ENCODE peak calls at places on chromosomes 2 and 18, in eight cellular contexts. O is GM12891; V is T-helper 1 cell; H is IMR-90; T is stimulated activated CD4-positive, alpha-beta T cell treated with anti-CD3 and anti-CD28 coated beads, Interleukin-1b, Interleukin-23, amount 100 ng/mL, for 24 hours; P is lower lobe of right lung; R is GM10248; W is HFF-Myc. I is an unnamed sample.
A peak's percentile ranks its signal among the peaks of the same experiment; 100 is the strongest.

GRCh38 chr2:240174496-240174895 is 34.0 kb upstream of the OTOS start:
- DNase-seq in R (no peak), P (no peak), T (no peak), H (no peak), W (no peak), V (no peak), O (no peak), I (no peak)

GRCh38 chr2:29113891-29114321 is 1.3 kb upstream of the CLIP4 start:
- DNase-seq in O (no peak), R (peak; percentile 30), V (no peak), T (no peak), P (peak; percentile 80), W (peak; percentile 46), H (peak; percentile 73), I (peak; percentile 77)

GRCh38 chr2:210454336-210454735 is 22.2 kb downstream of the LANCL1 start:
- DNase-seq in H (no peak), T (no peak), P (no peak), V (no peak), O (no peak), W (no peak), R (no peak), I (no peak)

GRCh38 chr2:37342636-37343211 is 1.7 kb upstream of the QPCT start:
- DNase-seq in H (no peak), O (no peak), T (no peak), V (no peak), P (no peak), R (no peak), W (no peak), I (no peak)

GRCh38 chr18:75132068-75132467 is 76.9 kb downstream of the PTGR3 start:
- DNase-seq in O (no peak), P (no peak), W (no peak), T (no peak), H (no peak), V (no peak), R (no peak), I (no peak)

GRCh38 chr2:216660496-216660895 is 27.3 kb downstream of the IGFBP2 start:
- DNase-seq in T (no peak), O (no peak), R (no peak), H (no peak), V (no peak), P (no peak), W (no peak), I (no peak)

GRCh38 chr18:31267823-31268481 is 50.0 kb upstream of the DSG1 start:
- DNase-seq in V (no peak), P (no peak), R (peak; percentile 34), W (no peak), T (no peak), O (no peak), H (no peak), I (no peak)

GRCh38 chr18:657311-657997 is at the start of gene TYMS:
- DNase-seq in R (peak; percentile 74), O (peak; percentile 56), T (peak; percentile 58), W (peak; percentile 37), V (peak; percentile 8), P (peak; percentile 60), H (peak; percentile 51), I (peak; percentile 6)

GRCh38 chr2:65527451-65528240 is 95.2 kb upstream of the SPRED2 start:
- DNase-seq in W (no peak), H (no peak), V (no peak), R (no peak), O (no peak), T (no peak), P (no peak), I (no peak)

GRCh38 chr18:41870191-41870590 is 84.8 kb upstream of the PIK3C3 start:
- DNase-seq in T (no peak), V (no peak), W (no peak), H (no peak), R (no peak), O (no peak), P (no peak), I (no peak)

GRCh38 chr2:202434472-202434871 is 58.3 kb downstream of the BMPR2 start:
- DNase-seq in V (no peak), P (no peak), R (no peak), O (no peak), T (no peak), W (no peak), H (no peak), I (no peak)

GRCh38 chr2:64678771-64679615 is 25.3 kb upstream of the SERTAD2 start:
- DNase-seq in W (no peak), H (no peak), O (no peak), P (no peak), T (no peak), R (no peak), V (no peak), I (no peak)

GRCh38 chr2:37984589-37984988 is 59.5 kb downstream of the RMDN2 start:
- DNase-seq in H (peak; percentile 42), P (no peak), R (no peak), V (no peak), T (no peak), O (no peak), W (no peak), I (no peak)